ENCODE peak calls at places on chromosomes 2 and 18, in seven cellular contexts. V is MM.1S, A is fibroblast of lung, R is cardiac fibroblast, J is adrenal gland, X is fibroblast of pulmonary artery, O is choroid plexus epithelial cell. U is an unnamed sample.

GRCh38 chr18:46672062-46672970 is 15.3 kb upstream of the LOXHD1 start:
- DNase-seq in J (no peak), R (no peak), O (no peak), A (no peak), V (peak), X (no peak), U (peak)

GRCh38 chr18:2513616-2514015 is 57.7 kb downstream of the METTL4 start:
- DNase-seq in V (no peak), X (no peak), J (no peak), R (no peak), O (peak), A (no peak), U (peak)

GRCh38 chr18:31998880-31999279 is 19.7 kb upstream of the RNF125 start:
- DNase-seq in R (no peak), O (no peak), X (no peak), J (no peak), A (no peak), V (no peak), U (no peak)

GRCh38 chr2:205754924-205755321 is 72.6 kb downstream of the NRP2 start:
- DNase-seq in V (no peak), O (peak), A (peak), R (peak), J (peak), X (no peak), U (peak)

GRCh38 chr2:39851691-39852110 is 72.6 kb upstream of the THUMPD2 start:
- DNase-seq in X (peak), R (peak), A (peak), V (peak), J (no peak), O (peak), U (peak)

GRCh38 chr2:152036611-152037469 is 62.0 kb downstream of the CACNB4 start:
- DNase-seq in R (peak), X (peak), O (peak), A (peak), V (peak), J (peak), U (peak)

GRCh38 chr18:78293940-78294401 is 685.6 kb upstream of the SALL3 start:
- DNase-seq in A (no peak), V (no peak), R (no peak), X (no peak), J (no peak), O (no peak), U (no peak)

GRCh38 chr2:149446735-149447134 is 116.3 kb downstream of the LYPD6 start:
- DNase-seq in V (no peak), J (no peak), R (no peak), A (no peak), X (no peak), O (no peak), U (peak)

GRCh38 chr2:218429951-218430692 is 11.2 kb downstream of the VIL1 start:
- DNase-seq in X (no peak), O (no peak), J (no peak), R (no peak), V (no peak), A (no peak), U (no peak)

GRCh38 chr18:13260114-13260926 is 41.8 kb downstream of the LDLRAD4 start:
- DNase-seq in O (no peak), V (no peak), A (no peak), R (no peak), J (peak), X (peak), U (peak)

GRCh38 chr2:174535757-174536703 is 49.2 kb upstream of the GPR155 start:
- DNase-seq in R (no peak), A (no peak), X (no peak), V (peak), J (no peak), O (no peak), U (no peak)

GRCh38 chr2:249538-250042 is 14.2 kb downstream of the SH3YL1 start:
- DNase-seq in J (no peak), V (no peak), R (no peak), X (no peak), O (no peak), A (no peak), U (no peak)

GRCh38 chr2:174971868-174972781 is 33.1 kb downstream of the CHN1 start:
- DNase-seq in X (peak), O (peak), J (peak), R (peak), A (peak), V (no peak), U (peak)

GRCh38 chr2:162967826-162968225 is 129.3 kb upstream of the KCNH7 start:
- DNase-seq in A (no peak), X (no peak), O (no peak), V (no peak), J (no peak), R (no peak), U (no peak)

GRCh38 chr2:161199885-161200284 is 39.7 kb downstream of the TANK start:
- DNase-seq in A (no peak), J (no peak), V (no peak), O (no peak), R (no peak), X (no peak), U (no peak)

GRCh38 chr2:155377178-155377780 is 678.8 kb downstream of the KCNJ3 start:
- DNase-seq in V (peak), X (peak), R (peak), A (peak), J (no peak), O (peak), U (no peak)

GRCh38 chr2:206232287-206233035 is 42.0 kb upstream of the ZDBF2 start:
- DNase-seq in V (no peak), J (no peak), R (peak), A (no peak), X (peak), O (no peak), U (no peak)

GRCh38 chr2:15243762-15244161 is 317.4 kb downstream of the NBAS start:
- DNase-seq in J (no peak), V (no peak), A (peak), O (peak), R (peak), X (peak), U (peak)

GRCh38 chr2:179207047-179207446 is 57.6 kb downstream of the SESTD1 start:
- DNase-seq in V (no peak), J (no peak), R (no peak), O (no peak), A (no peak), X (no peak), U (no peak)

GRCh38 chr2:27322766-27323591 is at the start of gene MPV17:
- DNase-seq in R (peak), V (peak), O (peak), J (peak), X (peak), A (peak), U (peak)

GRCh38 chr2:27323592-27324285 is 842 bp upstream of the MPV17 start:
- DNase-seq in O (no peak), V (peak), J (no peak), R (no peak), X (no peak), A (no peak), U (no peak)

GRCh38 chr2:27322301-27322765 is 564 bp downstream of the MPV17 start:
- DNase-seq in R (peak), X (no peak), O (peak), A (no peak), J (peak), V (no peak), U (no peak)

GRCh38 chr2:27324720-27325119 is 1.8 kb upstream of the MPV17 start:
- DNase-seq in V (no peak), J (no peak), R (no peak), X (no peak), O (no peak), A (no peak), U (no peak)

DNA sequence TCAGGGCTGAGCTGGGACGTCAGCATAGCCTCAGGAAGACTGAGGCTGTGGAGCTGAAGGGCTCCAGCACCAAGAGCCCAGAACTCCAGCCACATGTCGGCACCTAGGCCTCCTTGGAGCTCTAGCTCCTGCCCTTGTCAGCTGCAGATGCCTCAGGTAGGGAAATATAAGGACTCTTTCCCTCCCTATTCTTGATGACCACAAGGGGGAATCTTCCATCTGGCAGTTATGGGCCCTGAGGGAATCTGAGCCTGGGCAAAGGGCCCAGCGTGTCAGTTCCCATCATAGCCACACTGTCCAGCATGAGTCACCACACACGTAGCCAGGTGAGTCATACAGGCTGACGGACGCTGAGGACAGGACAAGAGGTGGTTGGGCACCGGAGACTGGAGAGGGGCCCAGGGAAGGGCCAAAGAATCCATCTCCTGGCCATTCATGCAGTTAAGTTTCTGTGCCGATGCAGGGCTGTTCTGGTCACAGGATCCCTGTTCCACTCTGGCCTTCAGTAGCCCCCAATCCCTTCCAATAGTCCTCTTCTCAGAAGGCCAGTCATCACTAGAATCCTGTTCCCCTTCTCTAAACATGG is 1.8 kb downstream of the MPV17 start:
- DNase-seq in J (peak), X (peak), V (no peak), R (peak), A (peak), O (peak), U (peak)
- TF ChIP-seq CTCF in J (peak), X (peak), V (peak), R (peak), A (peak), O (peak), U (peak)

DNA sequence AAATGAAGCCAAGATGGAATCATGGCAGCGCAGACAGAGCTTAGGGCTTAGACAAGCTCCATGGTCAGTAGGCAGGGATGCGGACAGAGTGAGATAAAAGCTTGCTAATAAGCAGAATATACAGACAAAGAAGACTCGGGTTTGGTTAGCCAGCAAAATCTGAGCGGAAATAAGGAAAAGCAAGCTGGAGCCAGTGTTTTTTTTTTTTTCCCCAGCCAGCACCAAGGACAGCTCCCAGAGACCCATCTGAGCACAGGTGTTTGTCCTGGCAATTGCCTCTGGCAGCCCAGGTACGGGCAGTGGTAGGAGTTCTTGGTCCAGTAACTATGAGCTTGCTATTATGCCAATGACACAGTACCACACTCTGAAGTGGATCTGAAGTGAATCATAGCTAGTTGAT is 187.6 kb downstream of the ADCYAP1 start:
- DNase-seq in O (no peak), A (no peak), R (peak), J (no peak), X (peak), V (peak), U (no peak)
- H3K4me3 ChIP-seq in O (no peak), A (no peak), R (no peak), J (no peak), X (no peak), V (no peak), U (no peak)

DNA sequence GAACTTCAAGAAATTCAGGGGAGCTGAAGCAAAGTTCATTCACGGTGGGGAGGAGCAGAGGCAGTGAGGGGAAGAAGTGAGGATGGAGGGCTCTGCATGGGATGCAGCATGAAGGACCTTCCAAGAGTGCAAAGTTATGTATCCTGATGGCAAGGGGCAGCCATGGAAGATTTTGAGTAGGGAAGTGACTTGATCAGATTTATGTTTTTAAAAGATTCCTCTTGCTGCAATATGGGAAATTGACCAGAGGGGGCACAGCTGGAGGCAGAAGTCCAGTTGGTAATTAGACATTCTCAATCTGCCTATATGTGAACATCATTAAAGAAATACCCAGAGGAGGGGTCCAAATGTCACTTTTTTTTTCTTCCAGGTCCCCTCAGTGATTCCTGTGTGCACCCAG is 21.5 kb upstream of the ANXA4 start:
- DNase-seq in V (peak), X (peak), O (peak), A (no peak), J (no peak), R (peak), U (peak)
- TF ChIP-seq CTCF in V (peak), X (peak), O (peak), A (peak), J (peak), R (peak), U (peak)

GRCh38 chr2:46488389-46488788 is 9.0 kb downstream of the TMEM247 start:
- DNase-seq in A (no peak), O (peak), J (no peak), X (no peak), R (no peak), V (no peak), U (no peak)
- H3K4me3 ChIP-seq in A (no peak), O (no peak), J (no peak), X (no peak), R (no peak), V (no peak), U (no peak)

U was measured in foreskin fibroblast.